ENCODE peak calls at places on chromosomes 6 and 20, in five cellular contexts. V is MCF 10A, U is RWPE1, Q is GM13976, O is spleen. B is an unnamed sample.

GRCh38 chr20:64158346-64159285 is 5.6 kb upstream of the MYT1 start:
- DNase-seq in V (no peak), U (no peak), Q (no peak), O (no peak), B (no peak)

GRCh38 chr6:20432692-20433091 is 31.0 kb downstream of the E2F3 start:
- DNase-seq in V (no peak), U (no peak), Q (no peak), O (no peak), B (no peak)

GRCh38 chr6:120992257-120992656 is 342.0 kb downstream of the TBC1D32 start:
- DNase-seq in V (no peak), U (no peak), Q (no peak), O (no peak), B (no peak)

GRCh38 chr6:20399518-20399917 is 2.2 kb upstream of the E2F3 start:
- DNase-seq in V (no peak), U (no peak), Q (no peak), O (no peak), B (no peak)

GRCh38 chr6:33114428-33114827 is 38.6 kb downstream of the HLA-DPB1 start:
- DNase-seq in V (no peak), U (no peak), Q (no peak), O (no peak), B (no peak)

GRCh38 chr20:18957328-18957727 is 143.7 kb downstream of the SCP2D1 start:
- DNase-seq in V (no peak), U (no peak), Q (no peak), O (no peak), B (no peak)

GRCh38 chr6:5205035-5205469 is 55.7 kb downstream of the LYRM4 start:
- DNase-seq in V (no peak), U (no peak), Q (no peak), O (no peak), B (no peak)

GRCh38 chr20:37848706-37849105 is 54.2 kb upstream of the VSTM2L start:
- DNase-seq in V (no peak), U (no peak), Q (no peak), O (no peak), B (no peak)

GRCh38 chr20:51373713-51374481 is 168.6 kb downstream of the NFATC2 start:
- DNase-seq in V (no peak), U (no peak), Q (no peak), O (peak; percentile 76), B (no peak)

GRCh38 chr6:169807219-169807618 is 55.8 kb downstream of the ERMARD start:
- DNase-seq in V (no peak), U (no peak), Q (no peak), O (peak; percentile 15), B (no peak)

GRCh38 chr6:63636516-63636968 is 940 bp downstream of the PHF3 start:
- DNase-seq in V (peak; percentile 60), U (peak; percentile 26), Q (peak; percentile 34), O (peak; percentile 87), B (no peak)

GRCh38 chr6:15555101-15556038 is 107.5 kb downstream of the DTNBP1 start:
- DNase-seq in V (no peak), U (no peak), Q (no peak), O (no peak), B (no peak)

DNA sequence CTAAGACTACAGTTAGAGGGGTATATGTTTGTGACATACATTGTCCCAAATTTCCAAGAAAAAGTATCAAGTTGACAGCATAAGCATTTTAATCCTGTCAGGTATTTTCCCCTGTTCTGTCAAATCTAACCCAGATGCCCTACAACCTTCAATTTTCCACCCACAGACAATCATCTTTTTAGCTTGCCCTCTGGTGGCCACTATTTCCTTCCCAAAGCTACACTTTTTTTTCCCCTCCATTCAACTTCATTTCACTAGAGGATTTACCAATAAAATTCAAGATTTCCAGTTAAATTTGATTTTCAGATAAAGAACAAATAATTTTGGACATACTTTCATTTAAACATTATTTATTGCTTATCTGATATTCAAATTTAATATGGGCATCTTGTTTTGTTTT is 286.6 kb downstream of the TENT5A start:
- DNase-seq in V (peak; percentile 49), U (no peak), Q (no peak), O (no peak), B (peak; percentile 8)
- TF ChIP-seq CTCF in V (peak; percentile 48), U (peak; percentile 43), Q (no peak), O (no peak), B (peak; percentile 66)

GRCh38 chr6:167141667-167142432 is 15.9 kb downstream of the GPR31 start:
- DNase-seq in V (peak; percentile 49), U (peak; percentile 52), Q (peak; percentile 83), O (peak; percentile 90), B (no peak)

GRCh38 chr6:167139761-167140160 is 16.9 kb downstream of the CCR6 start:
- DNase-seq in V (no peak), U (no peak), Q (no peak), O (no peak), B (no peak)

GRCh38 chr6:167140589-167141474 is 16.9 kb downstream of the GPR31 start:
- DNase-seq in V (no peak), U (no peak), Q (no peak), O (no peak), B (no peak)

GRCh38 chr6:167143041-167143440 is 14.7 kb downstream of the GPR31 start:
- DNase-seq in V (no peak), U (no peak), Q (no peak), O (no peak), B (no peak)

GRCh38 chr6:167142433-167142761 is 15.4 kb downstream of the GPR31 start:
- DNase-seq in V (no peak), U (no peak), Q (no peak), O (no peak), B (no peak)
- TF ChIP-seq CTCF in V (no peak), U (no peak), Q (no peak), O (no peak), B (no peak)

GRCh38 chr6:132832891-132833290 is 18.5 kb downstream of the RPS12 start:
- DNase-seq in V (no peak), U (no peak), Q (no peak), O (no peak), B (no peak)

GRCh38 chr6:132830236-132830799 is 15.9 kb downstream of the RPS12 start:
- DNase-seq in V (peak; percentile 45), U (no peak), Q (no peak), O (no peak), B (no peak)
- TF ChIP-seq CTCF in V (peak; percentile 41), U (peak; percentile 34), Q (peak; percentile 15), O (no peak), B (peak; percentile 57)

GRCh38 chr6:96391776-96392175 is 129.8 kb upstream of the UFL1 start:
- DNase-seq in V (no peak), U (no peak), Q (no peak), O (no peak), B (no peak)

GRCh38 chr6:96394727-96395126 is 126.9 kb upstream of the UFL1 start:
- DNase-seq in V (peak; percentile 22), U (no peak), Q (no peak), O (no peak), B (no peak)
- TF ChIP-seq CTCF in V (no peak), U (no peak), Q (no peak), O (no peak), B (no peak)

GRCh38 chr6:3370361-3371221 is 86.3 kb downstream of the SLC22A23 start:
- DNase-seq in V (no peak), U (no peak), Q (no peak), O (no peak), B (no peak)
- TF ChIP-seq CTCF in V (no peak), U (no peak), Q (no peak), O (no peak), B (no peak)